ENCODE peak calls at places on chromosomes 16 and 17, in five cellular contexts. T, C, G, L and X are unnamed samples.

GRCh38 chr16:31874354-31875111 is 926 bp downstream of the ZNF267 start:
- DNase-seq in T (peak), C (no peak), G (peak), L (peak), X (no peak)

GRCh38 chr17:9346296-9346926 is 229.2 kb downstream of the STX8 start:
- DNase-seq in T (no peak), C (no peak), G (peak), L (peak), X (no peak)

GRCh38 chr17:77373298-77374169 is 232.8 kb downstream of the SEC14L1 start:
- DNase-seq in T (peak), C (no peak), G (no peak), L (peak), X (no peak)

GRCh38 chr17:45948881-45949624 is 50.0 kb upstream of the STH start:
- DNase-seq in T (no peak), C (peak), G (peak), L (peak), X (peak)

GRCh38 chr17:2335726-2336214 is 487 bp downstream of the TSR1 start:
- DNase-seq in T (no peak), C (no peak), G (no peak), L (peak), X (no peak)

GRCh38 chr17:75727391-75727790 is 6.1 kb downstream of the ITGB4 start:
- DNase-seq in T (no peak), C (no peak), G (no peak), L (no peak), X (no peak)

GRCh38 chr17:59827721-59828477 is 64.8 kb downstream of the TUBD1 start:
- DNase-seq in T (no peak), C (no peak), G (peak), L (no peak), X (no peak)

GRCh38 chr16:80084614-80085013 is 456.2 kb upstream of the DYNLRB2 start:
- DNase-seq in T (no peak), C (no peak), G (peak), L (peak), X (no peak)

GRCh38 chr17:58189436-58190146 is 2.9 kb upstream of the EPX start:
- DNase-seq in T (no peak), C (peak), G (peak), L (peak), X (peak)

GRCh38 chr17:77694391-77695363 is 263.8 kb upstream of the TNRC6C start:
- DNase-seq in T (no peak), C (no peak), G (no peak), L (no peak), X (no peak)

GRCh38 chr17:3982541-3983017 is 18.3 kb upstream of the ATP2A3 start:
- DNase-seq in T (no peak), C (no peak), G (no peak), L (no peak), X (no peak)

GRCh38 chr16:19389246-19389645 is 28.4 kb upstream of the TMC5 start:
- DNase-seq in T (no peak), C (no peak), G (no peak), L (peak), X (no peak)

GRCh38 chr16:3458852-3459361 is 15.4 kb downstream of the NAA60 start:
- DNase-seq in T (no peak), C (no peak), G (peak), L (peak), X (no peak)

GRCh38 chr17:30433514-30433913 is 43.7 kb upstream of the GOSR1 start:
- DNase-seq in T (no peak), C (peak), G (peak), L (peak), X (peak)

GRCh38 chr16:22270525-22270924 is 26.7 kb upstream of the POLR3E start:
- DNase-seq in T (no peak), C (no peak), G (no peak), L (no peak), X (no peak)

GRCh38 chr16:2763173-2763572 is 10.7 kb downstream of the SRRM2 start:
- DNase-seq in T (no peak), C (no peak), G (no peak), L (no peak), X (no peak)

GRCh38 chr16:57624044-57624688 is 4.3 kb upstream of the ADGRG1 start:
- DNase-seq in T (no peak), C (no peak), G (no peak), L (peak), X (no peak)

GRCh38 chr16:82891918-82892317 is 265.1 kb downstream of the CDH13 start:
- DNase-seq in T (no peak), C (no peak), G (no peak), L (no peak), X (no peak)

GRCh38 chr16:30365200-30365599 is 5.1 kb downstream of the TBC1D10B start:
- DNase-seq in T (no peak), C (no peak), G (no peak), L (no peak), X (no peak)

GRCh38 chr16:27449434-27450188 is 47.6 kb downstream of the IL21R start:
- DNase-seq in T (peak), C (no peak), G (no peak), L (no peak), X (no peak)

GRCh38 chr17:82957469-82957795 is 117.6 kb upstream of the ZNF750 start:
- DNase-seq in T (peak), C (no peak), G (no peak), L (no peak), X (no peak)

GRCh38 chr16:70523621-70524405 is at the start of gene SF3B3:
- DNase-seq in T (peak), C (no peak), G (peak), L (peak), X (no peak)

GRCh38 chr16:27642753-27643152 is 92.8 kb downstream of the KATNIP start:
- DNase-seq in T (no peak), C (no peak), G (peak), L (peak), X (peak)

GRCh38 chr17:4498461-4499397 is at the start of gene SPNS2:
- DNase-seq in T (peak), C (no peak), G (no peak), L (peak), X (no peak)

GRCh38 chr16:54443839-54444238 is 157.3 kb upstream of the IRX3 start:
- DNase-seq in T (no peak), C (no peak), G (no peak), L (no peak), X (no peak)

GRCh38 chr16:1613240-1613639 is 1.1 kb downstream of the CRAMP1 start:
- DNase-seq in T (no peak), C (no peak), G (no peak), L (peak), X (no peak)

DNA sequence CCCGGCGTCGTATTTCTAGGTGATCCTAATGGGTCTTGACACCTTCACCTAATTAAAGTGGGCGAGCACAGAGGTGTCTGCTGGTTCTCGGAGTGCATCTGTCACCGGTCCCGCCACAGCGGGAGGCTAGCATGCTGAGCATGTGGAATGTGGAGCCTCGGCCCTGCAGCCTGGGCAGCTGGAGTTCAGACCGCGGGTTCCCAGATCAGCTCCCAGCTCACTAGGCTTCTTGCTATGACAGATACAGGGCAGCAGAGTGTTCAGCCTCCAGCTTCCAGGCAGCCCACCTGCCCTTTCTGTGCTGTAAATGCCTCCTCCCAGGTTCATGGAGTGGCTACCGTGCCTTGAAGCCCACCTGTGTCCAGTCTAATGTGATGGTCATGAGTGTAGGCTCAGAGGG is 166.7 kb downstream of the CPPED1 start:
- DNase-seq in T (no peak), C (no peak), G (no peak), L (no peak), X (no peak)
- H3K4me3 ChIP-seq in T (no peak), C (no peak), G (no peak), L (no peak), X (no peak)

GRCh38 chr17:36931697-36932382 is 5.4 kb upstream of the LHX1 start:
- DNase-seq in T (no peak), C (no peak), G (no peak), L (peak), X (no peak)
- H3K4me3 ChIP-seq in T (no peak), C (no peak), G (no peak), L (peak), X (no peak)

DNA sequence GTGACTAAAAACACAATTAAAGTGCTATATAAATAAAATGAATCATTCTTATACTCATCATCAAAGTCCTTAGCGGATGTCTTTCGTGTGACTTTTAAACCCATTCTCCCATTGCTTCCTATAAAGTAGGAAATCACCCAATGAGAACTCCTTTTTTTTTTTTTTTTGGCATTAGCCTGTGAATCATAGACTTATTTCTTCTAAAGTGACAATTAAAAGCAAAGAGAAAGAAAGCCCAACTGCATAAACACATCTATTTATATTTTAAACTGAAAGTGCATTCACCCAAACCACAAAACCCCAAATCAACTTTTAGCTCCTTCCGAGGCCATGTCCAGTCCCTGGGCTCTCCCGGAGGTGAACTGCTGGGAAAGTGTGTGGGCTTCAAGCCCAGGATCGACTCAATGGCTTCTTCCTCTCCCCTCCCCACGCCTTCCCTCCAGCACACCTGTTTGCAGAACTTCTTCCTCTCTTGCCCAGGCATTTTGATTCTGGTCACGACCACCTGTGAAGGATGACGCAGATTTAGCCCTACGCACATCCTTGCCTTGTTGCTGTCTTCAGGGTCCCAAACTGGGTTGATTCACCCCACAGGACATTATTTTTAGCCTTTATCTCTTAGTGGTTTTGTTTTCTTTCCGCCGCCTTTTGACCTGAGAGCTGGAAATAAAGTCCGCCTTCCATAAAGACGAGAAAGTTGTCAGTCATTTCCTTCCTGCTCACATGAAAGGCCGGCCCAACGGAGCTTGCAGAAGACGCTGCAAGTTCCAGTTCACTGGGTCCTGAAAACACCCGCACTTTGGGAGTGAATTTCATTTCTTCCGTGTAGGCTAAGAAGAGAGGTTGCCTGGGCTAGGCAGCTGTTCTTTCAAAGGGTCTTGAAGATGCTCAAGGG is 166.8 kb downstream of the MAP2K6 start:
- DNase-seq in T (peak), C (no peak), G (peak), L (no peak), X (no peak)
- H3K4me3 ChIP-seq in T (peak), C (no peak), G (no peak), L (no peak), X (no peak)

GRCh38 chr17:16440814-16441629 is 25.7 kb downstream of the TRPV2 start:
- DNase-seq in T (no peak), C (no peak), G (no peak), L (peak), X (no peak)
- H3K4me3 ChIP-seq in T (no peak), C (peak), G (peak), L (peak), X (peak)

DNA sequence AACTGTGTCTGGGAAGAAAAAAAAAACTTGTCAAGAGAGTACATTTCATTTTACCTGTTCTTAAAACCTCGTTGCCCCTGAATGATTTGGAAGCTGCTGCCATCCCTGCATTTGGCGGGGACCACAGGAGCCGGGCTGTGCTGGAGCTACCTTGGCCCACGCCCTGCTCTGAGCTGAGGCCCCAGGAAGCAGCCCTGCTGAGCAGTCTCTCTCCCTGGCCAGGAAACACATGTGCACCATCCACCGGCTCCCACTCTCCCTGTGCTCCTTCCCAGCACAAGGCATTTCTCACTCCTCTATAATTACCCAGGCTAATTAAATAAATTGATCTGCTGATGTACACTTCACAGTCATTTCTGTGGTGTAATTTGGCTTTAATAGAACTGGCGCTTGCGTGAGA is 252.1 kb upstream of the EEF2KMT start:
- DNase-seq in T (no peak), C (no peak), G (no peak), L (no peak), X (no peak)
- H3K4me3 ChIP-seq in T (no peak), C (no peak), G (no peak), L (no peak), X (no peak)

GRCh38 chr17:7045492-7046126 is 1.7 kb upstream of the SLC16A11 start:
- DNase-seq in T (peak), C (peak), G (peak), L (peak), X (no peak)
- H3K4me3 ChIP-seq in T (peak), C (no peak), G (no peak), L (no peak), X (no peak)

DNA sequence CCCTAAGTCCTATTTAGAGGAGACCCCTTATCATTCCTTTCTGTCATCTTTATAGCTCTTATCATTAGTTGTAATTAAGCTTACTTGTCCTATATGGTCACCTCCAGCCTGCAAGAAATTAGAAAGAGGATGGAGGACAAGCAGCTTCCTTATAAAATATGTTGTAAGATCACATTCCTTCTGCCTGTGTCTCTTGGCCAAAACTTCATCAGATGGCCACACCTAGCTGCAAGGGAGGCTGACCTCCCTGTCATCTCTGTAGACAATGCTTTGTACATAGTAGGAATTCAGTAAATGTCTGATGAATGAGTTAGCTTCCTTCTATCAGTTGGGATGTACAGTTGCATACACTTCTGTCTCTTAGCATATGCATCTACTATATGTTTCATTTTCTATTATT is 1.9 kb downstream of the TTC19 start:
- DNase-seq in T (no peak), C (no peak), G (no peak), L (no peak), X (no peak)
- H3K4me3 ChIP-seq in T (no peak), C (no peak), G (no peak), L (peak), X (no peak)

DNA sequence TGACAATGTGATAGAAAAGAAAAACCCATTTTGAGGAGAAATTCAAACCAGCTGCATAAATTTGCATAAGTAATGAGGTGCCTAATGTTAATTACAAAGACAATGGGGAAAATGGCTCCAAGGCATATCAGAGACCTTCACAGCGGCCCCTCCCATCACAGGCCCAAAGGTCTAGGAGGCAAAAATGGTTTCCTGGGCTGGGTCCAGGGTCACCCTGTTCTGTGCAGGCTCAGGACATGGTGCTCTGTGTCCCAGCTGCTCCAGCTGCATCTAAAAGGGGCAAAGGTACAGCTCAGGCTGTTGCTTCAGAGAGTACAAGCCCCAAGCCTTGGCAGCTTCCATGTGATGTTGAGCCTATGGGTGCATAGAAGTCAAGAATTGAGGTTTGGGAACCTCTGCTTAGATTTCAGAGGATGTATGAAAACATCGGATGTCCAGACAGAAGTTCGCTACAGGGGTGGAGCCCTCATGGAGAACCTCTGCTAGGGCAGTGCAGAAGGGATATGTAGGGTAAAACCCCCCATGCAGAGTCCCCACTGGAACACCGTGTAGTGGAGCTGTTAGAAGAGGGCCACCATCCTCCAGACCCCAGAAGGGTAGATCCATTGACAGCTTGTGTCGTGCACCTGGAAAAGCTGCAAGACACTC is 40.6 kb downstream of the IKZF3 start:
- DNase-seq in T (no peak), C (no peak), G (no peak), L (no peak), X (no peak)
- H3K4me3 ChIP-seq in T (no peak), C (no peak), G (no peak), L (no peak), X (no peak)